ENCODE peak calls at places on chromosomes 5 and 9, in four cellular contexts. N is GM12878, Y is K562, V is HepG2. Z is an unnamed sample.

GRCh38 chr5:35333366-35333765 is 103.1 kb upstream of the PRLR start:
- DNase-seq in Y (no peak), V (no peak), N (no peak), Z (no peak)

GRCh38 chr9:98994226-98995058 is 50.7 kb downstream of the COL15A1 start:
- DNase-seq in N (no peak), V (no peak), Y (no peak), Z (no peak)

GRCh38 chr9:94018628-94019027 is 63.5 kb upstream of the BARX1 start:
- DNase-seq in V (no peak), N (no peak), Y (no peak), Z (no peak)

GRCh38 chr9:16921855-16922254 is 51.4 kb upstream of the BNC2 start:
- DNase-seq in Y (no peak), V (no peak), N (no peak), Z (no peak)

GRCh38 chr9:87179556-87180340 is 232.4 kb upstream of the GAS1 start:
- DNase-seq in V (no peak), N (no peak), Y (no peak), Z (no peak)

GRCh38 chr5:124718376-124718775 is 28.1 kb downstream of the ZNF608 start:
- DNase-seq in N (no peak), V (no peak), Y (no peak), Z (no peak)

GRCh38 chr9:123048748-123049147 is 15.3 kb downstream of the GPR21 start:
- DNase-seq in Y (no peak), N (no peak), V (no peak), Z (no peak)

GRCh38 chr9:91039835-91040140 is 238.2 kb downstream of the SYK start:
- DNase-seq in N (no peak), V (no peak), Y (no peak), Z (no peak)

GRCh38 chr5:28066856-28067255 is 1028.5 kb upstream of the CDH9 start:
- DNase-seq in Y (no peak), N (no peak), V (no peak), Z (no peak)

GRCh38 chr9:101119206-101119819 is 90.8 kb downstream of the PLPPR1 start:
- DNase-seq in Y (peak), N (no peak), V (peak), Z (peak)

GRCh38 chr9:11443631-11444030 is 830.8 kb upstream of the PTPRD start:
- DNase-seq in V (no peak), Y (no peak), N (no peak), Z (no peak)

GRCh38 chr5:36298546-36298945 is 3.2 kb downstream of the RANBP3L start:
- DNase-seq in N (no peak), Y (no peak), V (no peak), Z (no peak)

GRCh38 chr5:88108490-88109279 is 160.0 kb downstream of the TMEM161B start:
- DNase-seq in Y (no peak), V (no peak), N (no peak), Z (no peak)

GRCh38 chr5:178449163-178450060 is 140.8 kb downstream of the COL23A1 start:
- DNase-seq in Y (peak), N (no peak), V (no peak), Z (no peak)
- TF ChIP-seq CHD4 in Y (no peak), N (no peak), V (no peak), Z (no peak)

GRCh38 chr9:119963798-119964372 is 594.6 kb upstream of the BRINP1 start:
- DNase-seq in Y (no peak), N (no peak), V (peak), Z (peak)

GRCh38 chr9:119959846-119960545 is 590.8 kb upstream of the BRINP1 start:
- DNase-seq in N (no peak), V (no peak), Y (no peak), Z (no peak)

GRCh38 chr9:119963258-119963797 is 594.1 kb upstream of the BRINP1 start:
- DNase-seq in N (no peak), V (no peak), Y (no peak), Z (peak)

DNA sequence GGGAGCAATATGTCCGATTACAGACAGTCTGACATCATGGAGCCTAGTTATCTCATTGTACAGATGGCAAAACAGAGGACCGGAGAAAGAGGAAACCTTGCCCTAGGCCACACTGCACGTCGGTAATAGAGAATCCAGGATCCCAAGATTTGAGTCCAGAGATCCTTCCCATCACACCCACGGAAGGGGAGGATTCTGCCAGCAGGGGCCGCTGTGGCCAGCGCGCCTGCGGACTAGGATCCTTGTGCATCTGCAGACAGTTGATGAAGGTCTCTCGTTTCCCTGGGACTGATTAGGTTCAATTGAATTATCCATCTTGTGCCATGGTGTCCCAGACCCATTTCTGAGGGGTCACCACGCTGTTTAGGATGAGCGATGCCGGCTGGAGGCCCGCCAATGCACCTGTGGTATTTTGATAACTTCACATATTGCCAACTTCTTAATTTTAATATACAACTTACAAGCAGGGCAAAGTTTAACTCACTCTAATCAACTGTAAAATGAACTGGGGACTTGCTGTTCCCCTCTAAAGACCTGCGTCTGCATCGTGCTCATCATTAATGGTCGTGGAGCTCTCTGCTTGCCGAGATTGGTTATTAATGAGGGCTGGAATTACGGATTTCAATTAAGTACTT is 592.7 kb upstream of the BRINP1 start:
- DNase-seq in N (no peak), Y (peak), V (peak), Z (peak)
- TF ChIP-seq JUNB in N (no peak), Y (no peak), V (no peak), Z (no peak)

DNA sequence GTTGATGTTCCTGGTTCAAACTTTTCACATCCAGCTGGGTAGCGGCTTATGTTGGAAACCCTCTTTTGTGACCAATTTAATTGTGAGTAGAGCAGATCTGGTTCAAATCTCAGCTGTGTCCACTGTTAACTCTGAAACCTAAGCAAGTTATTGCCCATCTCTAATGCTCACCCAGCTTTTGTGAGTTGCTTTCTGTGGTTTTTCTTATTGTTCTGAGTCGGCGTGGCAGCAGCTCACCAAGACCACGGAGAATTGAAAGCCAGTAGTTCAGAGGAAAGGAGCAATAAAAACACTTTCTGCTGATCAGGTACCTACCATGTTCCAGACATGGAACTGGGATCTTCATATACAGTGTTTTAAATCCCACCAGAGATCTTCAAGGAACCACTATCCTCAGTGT is 114.4 kb downstream of the DOCK2 start:
- DNase-seq in V (no peak), N (no peak), Y (no peak), Z (no peak)
- TF ChIP-seq USF2 in V (no peak), N (no peak), Y (no peak), Z (no peak)

GRCh38 chr9:95495988-95496387 is 20.8 kb downstream of the PTCH1 start:
- DNase-seq in V (no peak), N (no peak), Y (no peak), Z (no peak)
- TF ChIP-seq CHD4 in V (no peak), N (no peak), Y (no peak), Z (no peak)

DNA sequence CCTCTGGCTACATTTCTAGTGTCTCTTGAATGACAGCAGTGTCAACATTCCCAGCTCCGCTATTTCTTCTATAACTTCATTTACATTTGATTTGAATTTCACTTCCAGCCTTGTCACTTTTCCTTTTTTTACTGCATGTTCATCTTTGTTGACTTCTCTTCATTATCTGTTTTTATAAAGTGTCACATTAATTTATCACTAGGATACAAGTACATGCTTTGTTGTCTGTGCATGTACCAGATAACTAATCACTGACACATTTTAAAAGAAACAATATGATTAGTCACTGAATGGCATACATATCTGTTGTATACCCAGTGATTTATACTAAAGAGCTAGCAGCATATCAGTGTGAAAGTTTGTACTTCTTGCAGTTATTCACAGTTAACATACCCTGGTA is 29.1 kb downstream of the ARSK start:
- DNase-seq in Y (no peak), V (no peak), N (no peak), Z (no peak)
- TF ChIP-seq JUNB in Y (no peak), V (no peak), N (no peak), Z (no peak)

GRCh38 chr5:150167908-150168307 is 1.3 kb downstream of the CDX1 start:
- DNase-seq in V (no peak), Y (no peak), N (no peak), Z (no peak)
- TF ChIP-seq USF2 in V (no peak), Y (no peak), N (no peak), Z (no peak)

GRCh38 chr9:127333326-127334064 is 63.5 kb upstream of the SLC2A8 start:
- DNase-seq in V (no peak), Y (no peak), N (no peak), Z (no peak)
- TF ChIP-seq CHD4 in V (no peak), Y (no peak), N (no peak), Z (no peak)

GRCh38 chr5:73706963-73707362 is 81.0 kb downstream of the ARHGEF28 start:
- DNase-seq in V (no peak), N (no peak), Y (no peak), Z (no peak)
- TF ChIP-seq JUNB in V (no peak), N (no peak), Y (no peak), Z (no peak)

GRCh38 chr5:75239681-75240080 is 3.0 kb upstream of the ANKRD31 start:
- DNase-seq in N (no peak), V (peak), Y (no peak), Z (no peak)
- TF ChIP-seq USF2 in N (no peak), V (no peak), Y (no peak), Z (no peak)

Z was measured in A549.